ENCODE peak calls at places on chromosomes 1 and 21, in four cellular contexts. Z is IMR-90, J is uterus, N is ovary. Q is an unnamed sample.
A peak's percentile ranks its signal among the peaks of the same experiment; 100 is the strongest.

GRCh38 chr1:98196012-98196411 is 275.2 kb upstream of the DPYD start:
- DNase-seq in Z (peak; percentile 8), N (no peak), J (no peak), Q (no peak)

GRCh38 chr21:15300131-15300530 is 235.3 kb upstream of the NRIP1 start:
- DNase-seq in J (no peak), N (no peak), Z (no peak), Q (no peak)

GRCh38 chr1:82161651-82162238 is 361.0 kb downstream of the ADGRL2 start:
- DNase-seq in Z (no peak), J (no peak), N (no peak), Q (no peak)

GRCh38 chr1:93123141-93123783 is 44.2 kb downstream of the MTF2 start:
- DNase-seq in N (no peak), Z (peak; percentile 50), J (no peak), Q (no peak)

GRCh38 chr1:110055493-110056283 is 14.8 kb downstream of the ALX3 start:
- DNase-seq in Z (peak; percentile 67), J (no peak), N (no peak), Q (no peak)

GRCh38 chr1:242651817-242652216 is 127.3 kb upstream of the PLD5 start:
- DNase-seq in N (no peak), J (no peak), Z (no peak), Q (no peak)

GRCh38 chr1:184056921-184057496 is 5.5 kb downstream of the TSEN15 start:
- DNase-seq in Z (peak; percentile 90), N (no peak), J (no peak), Q (no peak)

GRCh38 chr1:11898831-11899467 is 27.3 kb downstream of the KIAA2013 start:
- DNase-seq in Z (no peak), N (no peak), J (no peak), Q (no peak)

GRCh38 chr1:32741417-32742131 is 39.0 kb upstream of the SYNC start:
- DNase-seq in Z (no peak), J (no peak), N (no peak), Q (no peak)

GRCh38 chr1:185938396-185938795 is 204.2 kb downstream of the HMCN1 start:
- DNase-seq in Z (peak; percentile 4), N (no peak), J (no peak), Q (no peak)

GRCh38 chr1:107597290-107597689 is 367.7 kb downstream of the VAV3 start:
- DNase-seq in J (no peak), N (no peak), Z (no peak), Q (no peak)

GRCh38 chr1:202074985-202075773 is 47.5 kb upstream of the GPR37L1 start:
- DNase-seq in N (no peak), J (no peak), Z (no peak), Q (no peak)

GRCh38 chr1:8417625-8418024 is 99.7 kb downstream of the SLC45A1 start:
- DNase-seq in Z (no peak), N (no peak), J (no peak), Q (no peak)
- H3K4me3 ChIP-seq in Z (no peak overlapping the region), N (no peak overlapping the region), J (peak overlapping the region; percentile 1), Q (no peak overlapping the region)

GRCh38 chr1:3658231-3658615 is 5.9 kb downstream of the TP73 start:
- DNase-seq in J (no peak), N (no peak), Z (no peak), Q (no peak)
- TF ChIP-seq POLR2A in J (no peak), N (no peak), Z (no peak), Q (no peak)

GRCh38 chr21:45977396-45977795 is 4.2 kb upstream of the COL6A1 start:
- DNase-seq in Z (no peak), N (peak; percentile 77), J (peak; percentile 88), Q (no peak)
- H3K4me3 ChIP-seq in Z (no peak overlapping the region), N (no peak overlapping the region), J (peak overlapping the region; percentile 11), Q (no peak overlapping the region)

GRCh38 chr1:26335774-26336476 is 18.0 kb downstream of the CRYBG2 start:
- DNase-seq in Z (no peak), N (no peak), J (no peak), Q (no peak)
- TF ChIP-seq POLR2A in Z (no peak), N (no peak), J (no peak), Q (peak; percentile 45)

GRCh38 chr1:238861342-238861741 is 525.0 kb upstream of the CHRM3 start:
- DNase-seq in Z (no peak), J (no peak), N (no peak), Q (no peak)
- H3K4me3 ChIP-seq in Z (no peak overlapping the region), J (no peak overlapping the region), N (no peak overlapping the region), Q (no peak overlapping the region)

DNA sequence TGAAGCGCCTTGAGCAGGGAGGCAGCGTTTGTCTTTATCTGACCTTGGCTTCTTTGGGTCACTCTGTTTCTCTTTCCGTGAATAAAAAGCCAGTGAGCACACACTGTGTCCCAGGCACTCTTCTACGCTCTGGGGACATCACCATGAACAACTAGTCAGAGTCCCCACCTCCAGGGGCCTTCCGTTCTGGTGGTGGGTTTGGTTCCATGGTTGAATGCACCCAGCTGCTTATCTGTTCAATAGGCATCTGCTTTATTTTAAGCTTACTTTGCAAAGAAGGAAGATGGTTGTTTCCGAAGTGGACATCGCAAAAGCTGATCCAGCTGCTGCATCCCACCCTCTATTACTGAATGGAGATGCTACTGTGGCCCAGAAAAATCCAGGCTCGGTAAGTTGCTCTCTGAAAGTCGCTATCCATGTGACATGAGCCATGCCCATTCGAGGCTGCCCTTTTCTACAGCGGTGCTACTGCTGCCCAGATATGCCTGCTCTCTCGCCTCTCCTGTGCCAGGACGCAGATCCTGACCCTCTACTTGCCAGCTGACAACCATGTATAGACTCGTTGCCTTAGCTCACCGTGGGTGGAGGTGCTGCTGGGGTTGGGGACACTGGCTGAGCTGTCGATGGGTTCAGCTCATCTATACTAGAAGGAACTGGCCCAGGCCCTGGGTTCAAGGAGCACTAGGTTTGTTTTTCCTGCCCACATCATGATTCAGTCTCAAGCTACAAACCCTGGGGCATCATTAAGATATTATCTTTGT is 5.9 kb downstream of the MX1 start:
- DNase-seq in Z (no peak), N (no peak), J (no peak), Q (no peak)
- TF ChIP-seq POLR2A in Z (no peak), N (no peak), J (no peak), Q (no peak)

Q was measured in right lobe of liver.